ENCODE peak calls at places on chromosomes 2 and 18, in six cellular contexts. R is Panc1, O is thoracic aorta, Q is caudate nucleus, B is mesenchymal stem cell, H is endothelial cell of umbilical vein. G is an unnamed sample.

GRCh38 chr2:79935771-79936657 is 368.5 kb downstream of the LRRTM1 start:
- DNase-seq in B (peak; percentile 69), O (no peak), R (peak; percentile 36), Q (peak; percentile 41), H (peak; percentile 12), G (no peak)

GRCh38 chr2:73821227-73821626 is 7.5 kb upstream of the STAMBP start:
- DNase-seq in O (no peak), Q (no peak), R (no peak), B (no peak), H (no peak), G (no peak)

GRCh38 chr2:51695531-51695930 is 663.6 kb upstream of the NRXN1 start:
- DNase-seq in Q (no peak), O (no peak), B (no peak), R (no peak), H (no peak), G (no peak)

GRCh38 chr18:58247363-58247834 is 203.4 kb downstream of the NEDD4L start:
- DNase-seq in R (no peak), Q (peak; percentile 34), H (peak; percentile 83), O (no peak), B (no peak), G (no peak)

GRCh38 chr18:35982404-35983114 is 10.1 kb downstream of the RMP24 start:
- DNase-seq in R (no peak), Q (no peak), B (peak; percentile 25), O (no peak), H (no peak), G (no peak)

GRCh38 chr18:31185551-31185950 is 22.9 kb upstream of the DSC1 start:
- DNase-seq in R (no peak), B (no peak), H (peak; percentile 21), O (no peak), Q (no peak), G (no peak)

GRCh38 chr18:3683483-3683882 is 233.5 kb downstream of the TGIF1 start:
- DNase-seq in B (no peak), Q (no peak), O (no peak), R (no peak), H (peak; percentile 32), G (no peak)

GRCh38 chr2:58289029-58289428 is 47.9 kb upstream of the FANCL start:
- DNase-seq in B (no peak), Q (no peak), R (no peak), H (no peak), O (no peak), G (no peak)

GRCh38 chr2:50922506-50922905 is 109.4 kb downstream of the NRXN1 start:
- DNase-seq in B (no peak), H (no peak), Q (no peak), O (no peak), R (no peak), G (no peak)

GRCh38 chr2:241896746-241897201 is 27.2 kb downstream of the RTP5 start:
- DNase-seq in H (no peak), R (no peak), Q (no peak), B (no peak), O (no peak), G (no peak)

GRCh38 chr18:28015671-28016070 is 161.3 kb downstream of the CDH2 start:
- DNase-seq in B (no peak), H (no peak), O (no peak), R (no peak), Q (no peak), G (no peak)

GRCh38 chr2:45280801-45281200 is 271.5 kb upstream of the SIX2 start:
- DNase-seq in Q (no peak), O (no peak), R (no peak), H (no peak), B (no peak), G (no peak)

GRCh38 chr18:35045121-35045520 is 3.9 kb downstream of the MAPRE2 start:
- DNase-seq in O (no peak), B (peak; percentile 77), R (no peak), H (peak; percentile 51), Q (no peak), G (no peak)

GRCh38 chr2:27376866-27377617 is 3.5 kb downstream of the ZNF513 start:
- DNase-seq in Q (no peak), O (no peak), R (no peak), B (no peak), H (no peak), G (no peak)
- H3K27ac ChIP-seq in Q (no peak overlapping the region), O (no peak overlapping the region), R (peak overlapping the region; percentile 11), B (no peak overlapping the region), H (no peak overlapping the region), G (no peak overlapping the region)

DNA sequence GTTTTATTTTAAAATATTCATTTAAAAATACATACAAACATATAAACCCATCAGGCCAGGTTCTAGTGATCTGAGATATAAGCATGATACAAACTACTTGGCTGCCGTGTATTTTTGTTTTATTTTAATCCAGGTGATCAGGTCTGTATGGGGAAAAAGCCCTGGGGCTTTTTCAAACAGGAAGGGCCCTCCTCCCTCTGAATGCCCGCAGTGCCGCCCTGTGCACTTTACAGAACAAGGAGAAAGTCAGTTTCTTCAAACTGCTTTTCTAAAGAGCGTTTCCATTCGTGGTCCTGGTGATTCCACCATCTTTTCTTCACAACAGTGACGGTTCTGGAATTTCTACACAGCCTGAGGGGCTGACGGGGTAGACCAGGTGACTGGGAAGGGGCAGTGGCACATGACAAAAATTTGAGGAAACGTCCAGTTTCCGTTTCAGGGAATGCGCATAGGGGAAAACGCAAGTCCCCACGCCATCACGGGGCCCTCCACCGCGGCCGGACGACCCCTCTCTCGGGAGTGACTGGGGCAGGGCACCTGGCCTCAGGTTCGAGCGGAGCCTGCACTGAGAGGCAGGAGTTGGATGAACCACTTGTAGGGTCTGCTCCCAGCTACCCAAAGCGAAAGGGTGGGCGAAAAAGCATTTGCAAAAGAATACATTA is 1.1 kb upstream of the SPTBN1 start:
- DNase-seq in B (peak; percentile 37), R (no peak), O (no peak), H (peak; percentile 35), Q (peak; percentile 43), G (no peak)
- H3K27ac ChIP-seq in B (peak overlapping the region; percentile 79), R (peak overlapping the region; percentile 85), O (peak overlapping the region; percentile 97), H (peak overlapping the region; percentile 56), Q (peak overlapping the region; percentile 99), G (peak overlapping the region; percentile 81)

GRCh38 chr2:201821080-201821479 is 14.7 kb downstream of the CDK15 start:
- DNase-seq in O (no peak), R (no peak), B (no peak), H (no peak), Q (no peak), G (no peak)
- H3K27ac ChIP-seq in O (no peak overlapping the region), R (no peak overlapping the region), B (no peak overlapping the region), H (no peak overlapping the region), Q (no peak overlapping the region), G (no peak overlapping the region)

GRCh38 chr2:69297216-69297615 is 89.8 kb downstream of the GFPT1 start:
- DNase-seq in R (no peak), Q (no peak), O (no peak), H (no peak), B (no peak), G (no peak)

GRCh38 chr2:69299772-69300516 is 87.1 kb downstream of the GFPT1 start:
- DNase-seq in H (peak; percentile 61), R (no peak), Q (no peak), O (no peak), B (no peak), G (no peak)

GRCh38 chr2:69300650-69301049 is 86.4 kb downstream of the GFPT1 start:
- DNase-seq in O (no peak), B (no peak), R (no peak), H (no peak), Q (no peak), G (no peak)

GRCh38 chr2:69298261-69298660 is 88.8 kb downstream of the GFPT1 start:
- DNase-seq in H (peak; percentile 58), R (peak; percentile 63), B (peak; percentile 91), O (no peak), Q (no peak), G (no peak)

DNA sequence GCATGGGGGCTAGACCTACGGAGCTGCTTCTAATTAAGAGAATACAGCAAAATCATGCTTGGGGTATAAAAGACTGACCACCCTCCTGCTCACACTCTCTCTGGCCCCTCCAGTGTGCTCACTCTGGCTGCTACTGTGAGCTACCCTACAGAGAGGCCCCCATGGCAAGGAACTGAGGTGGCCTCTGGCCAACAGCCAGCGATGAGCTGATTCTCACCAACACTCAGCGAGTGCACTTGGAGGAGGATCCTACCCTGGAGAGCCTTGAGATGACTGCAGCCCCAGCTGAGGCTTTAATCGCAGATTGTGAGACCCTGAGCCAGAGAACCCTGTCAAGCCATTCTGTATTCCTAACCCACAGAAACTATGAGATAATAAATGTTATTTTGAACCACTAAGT is 88.2 kb downstream of the GFPT1 start:
- DNase-seq in R (no peak), H (no peak), Q (no peak), B (peak; percentile 70), O (no peak), G (no peak)
- H3K27ac ChIP-seq in R (peak overlapping the region; percentile 55), H (peak overlapping the region; percentile 61), Q (no peak overlapping the region), B (peak overlapping the region; percentile 82), O (no peak overlapping the region), G (no peak overlapping the region)

GRCh38 chr2:42558827-42559226 is 9.6 kb upstream of the MTA3 start:
- DNase-seq in Q (no peak), O (no peak), R (no peak), B (no peak), H (no peak), G (no peak)

GRCh38 chr2:42556351-42556890 is 12.0 kb upstream of the MTA3 start:
- DNase-seq in Q (no peak), H (no peak), B (peak; percentile 15), R (no peak), O (no peak), G (no peak)

GRCh38 chr2:42562474-42563144 is 5.8 kb upstream of the MTA3 start:
- DNase-seq in O (no peak), B (no peak), R (no peak), H (no peak), Q (no peak), G (no peak)

GRCh38 chr2:42566006-42566405 is 2.4 kb upstream of the MTA3 start:
- DNase-seq in B (no peak), O (no peak), R (no peak), H (no peak), Q (no peak), G (no peak)

DNA sequence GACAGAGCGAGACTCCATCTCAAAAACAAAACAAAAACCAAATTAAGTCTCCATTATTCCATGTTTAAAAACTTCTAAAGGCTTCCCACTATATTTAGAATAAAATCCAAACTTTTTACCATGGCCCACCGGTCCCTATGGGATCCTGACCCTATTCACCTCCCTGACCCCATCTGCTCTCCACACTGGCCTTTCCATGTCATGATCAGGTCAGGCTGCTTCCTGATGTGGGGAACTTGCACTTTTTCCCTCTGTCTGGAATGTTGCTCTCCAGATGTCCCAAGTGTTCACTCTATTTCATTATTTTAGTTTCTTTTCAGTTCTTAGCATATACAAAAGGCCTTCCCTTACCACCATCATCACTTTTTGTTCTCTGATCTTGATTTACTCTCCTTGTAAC is 7.5 kb upstream of the MTA3 start:
- DNase-seq in B (peak; percentile 5), R (no peak), H (no peak), O (no peak), Q (no peak), G (no peak)
- H3K27ac ChIP-seq in B (no peak overlapping the region), R (no peak overlapping the region), H (no peak overlapping the region), O (no peak overlapping the region), Q (no peak overlapping the region), G (no peak overlapping the region)

GRCh38 chr2:19733390-19733789 is 168.4 kb downstream of the TTC32 start:
- DNase-seq in H (no peak), B (no peak), O (no peak), R (no peak), Q (no peak), G (no peak)
- H3K27ac ChIP-seq in H (no peak overlapping the region), B (no peak overlapping the region), O (no peak overlapping the region), R (no peak overlapping the region), Q (no peak overlapping the region), G (peak overlapping the region; percentile 47)